ENCODE peak calls at places on chromosomes 13 and 19, in nine cellular contexts. U is lower lobe of right lung, X is stomach, G is ascending aorta, C is PC-9, V is psoas muscle, O is cardiac muscle cell, L is lung, Z is Caco-2. F is an unnamed sample.

GRCh38 chr13:26992951-26993490 is 178.6 kb downstream of the USP12 start:
- DNase-seq in G (no peak), V (no peak), L (no peak), X (no peak), O (no peak), Z (no peak), C (no peak), U (no peak), F (no peak)

GRCh38 chr19:39314016-39314728 is 6.5 kb downstream of the LRFN1 start:
- DNase-seq in C (no peak), X (no peak), O (no peak), U (no peak), L (no peak), Z (no peak), V (peak; percentile 46), G (no peak), F (no peak)

GRCh38 chr19:16355293-16356043 is 30.8 kb downstream of the KLF2 start:
- DNase-seq in U (peak; percentile 66), C (no peak), X (no peak), L (no peak), V (no peak), Z (no peak), G (no peak), O (peak; percentile 65), F (no peak)

GRCh38 chr13:33411312-33411711 is 125.8 kb upstream of the STARD13 start:
- DNase-seq in C (no peak), Z (no peak), G (no peak), O (no peak), L (no peak), U (no peak), V (no peak), X (no peak), F (no peak)

GRCh38 chr13:31896427-31896826 is 135.1 kb upstream of the FRY start:
- DNase-seq in O (peak; percentile 76), Z (no peak), G (no peak), V (peak; percentile 66), X (no peak), L (no peak), U (no peak), C (no peak), F (peak; percentile 36)

GRCh38 chr19:4057913-4058695 is 8.6 kb downstream of the ZBTB7A start:
- DNase-seq in L (peak; percentile 92), U (peak; percentile 92), Z (peak; percentile 63), X (peak; percentile 81), V (peak; percentile 97), G (peak; percentile 71), C (peak; percentile 85), O (peak; percentile 89), F (no peak)

GRCh38 chr13:98459171-98459681 is 117.7 kb downstream of the STK24 start:
- DNase-seq in G (no peak), L (no peak), O (no peak), V (no peak), Z (no peak), C (no peak), X (no peak), U (no peak), F (no peak)

GRCh38 chr13:31538067-31539042 is 201.0 kb upstream of the RXFP2 start:
- DNase-seq in V (no peak), O (peak; percentile 74), X (peak; percentile 29), C (peak; percentile 4), L (no peak), G (no peak), Z (peak; percentile 44), U (no peak), F (no peak)

GRCh38 chr19:16035601-16036297 is 40.5 kb upstream of the TPM4 start:
- DNase-seq in Z (no peak), G (no peak), X (no peak), C (no peak), L (no peak), V (no peak), U (peak; percentile 39), O (no peak), F (no peak)

GRCh38 chr19:56295531-56296455 is 18.8 kb downstream of the ZSCAN5A start:
- DNase-seq in V (no peak), L (no peak), U (no peak), G (no peak), Z (no peak), C (no peak), X (no peak), O (no peak), F (no peak)

GRCh38 chr19:15297416-15298224 is 34.7 kb downstream of the BRD4 start:
- DNase-seq in U (no peak), X (no peak), L (no peak), V (no peak), Z (peak; percentile 93), O (peak; percentile 57), G (no peak), C (no peak), F (no peak)

GRCh38 chr19:18298601-18299000 is 17.2 kb upstream of the JUND start:
- DNase-seq in G (no peak), Z (no peak), O (no peak), V (no peak), L (no peak), C (no peak), X (no peak), U (no peak), F (no peak)

GRCh38 chr13:20470136-20470535 is 55.5 kb downstream of the CRYL1 start:
- DNase-seq in G (no peak), C (no peak), U (no peak), L (no peak), V (no peak), O (no peak), Z (no peak), X (no peak), F (no peak)

GRCh38 chr13:29815336-29815735 is 35.1 kb downstream of the UBL3 start:
- DNase-seq in O (no peak), U (no peak), G (no peak), C (no peak), Z (no peak), X (no peak), L (no peak), V (no peak), F (no peak)

GRCh38 chr13:29810145-29810742 is 40.2 kb downstream of the UBL3 start:
- DNase-seq in O (peak; percentile 42), G (no peak), X (no peak), Z (no peak), C (no peak), V (no peak), U (no peak), L (no peak), F (no peak)

GRCh38 chr13:29808264-29808663 is 42.2 kb downstream of the UBL3 start:
- DNase-seq in L (no peak), Z (no peak), X (no peak), O (no peak), V (no peak), U (no peak), C (no peak), G (no peak), F (no peak)

GRCh38 chr13:29805994-29806748 is 44.2 kb downstream of the UBL3 start:
- DNase-seq in G (no peak), U (no peak), L (no peak), C (no peak), Z (no peak), O (no peak), V (no peak), X (no peak), F (no peak)

GRCh38 chr13:29810898-29811297 is 39.5 kb downstream of the UBL3 start:
- DNase-seq in C (no peak), X (no peak), L (no peak), Z (no peak), O (no peak), G (no peak), V (no peak), U (no peak), F (no peak)
- H3K4me3 ChIP-seq in C (no peak overlapping the region), X (no peak overlapping the region), L (no peak overlapping the region), Z (no peak overlapping the region), O (no peak overlapping the region), G (no peak overlapping the region), V (no peak overlapping the region), U (no peak overlapping the region), F (no peak overlapping the region)

GRCh38 chr19:13055213-13056051 is 47.2 kb downstream of the LYL1 start:
- DNase-seq in O (peak; percentile 98), Z (no peak), U (peak; percentile 73), X (peak; percentile 52), G (peak; percentile 50), V (peak; percentile 88), C (peak; percentile 66), L (peak; percentile 61), F (peak; percentile 82)

GRCh38 chr19:13053238-13053637 is 49.4 kb downstream of the LYL1 start:
- DNase-seq in C (no peak), V (no peak), U (no peak), G (no peak), X (no peak), O (peak; percentile 80), Z (no peak), L (no peak), F (no peak)

GRCh38 chr19:13054605-13055212 is 47.9 kb downstream of the LYL1 start:
- DNase-seq in V (no peak), G (no peak), O (no peak), X (no peak), L (no peak), C (no peak), Z (no peak), U (no peak), F (no peak)

GRCh38 chr19:13052447-13053232 is 50.0 kb downstream of the LYL1 start:
- DNase-seq in G (no peak), L (no peak), V (no peak), U (peak; percentile 34), Z (no peak), O (no peak), C (no peak), X (no peak), F (no peak)

GRCh38 chr19:13053761-13054604 is 48.7 kb downstream of the LYL1 start:
- DNase-seq in G (no peak), C (peak; percentile 93), Z (peak; percentile 29), V (peak; percentile 90), O (peak; percentile 99), U (peak; percentile 90), X (peak; percentile 89), L (peak; percentile 85), F (peak; percentile 91)
- TF ChIP-seq CTCF in G (no peak), C (no peak), Z (no peak), V (no peak), O (no peak), U (no peak), X (no peak), L (no peak), F (no peak)

GRCh38 chr19:1406496-1406817 is 929 bp upstream of the DAZAP1 start:
- DNase-seq in L (no peak), V (no peak), Z (no peak), X (no peak), C (peak; percentile 35), G (no peak), U (no peak), O (no peak), F (no peak)
- H3K4me3 ChIP-seq in L (no peak overlapping the region), V (peak overlapping the region; percentile 97), Z (peak overlapping the region; percentile 0), X (peak overlapping the region; percentile 52), C (peak overlapping the region; percentile 68), G (peak overlapping the region; percentile 41), U (peak overlapping the region; percentile 58), O (peak overlapping the region; percentile 39), F (peak overlapping the region; percentile 47)

DNA sequence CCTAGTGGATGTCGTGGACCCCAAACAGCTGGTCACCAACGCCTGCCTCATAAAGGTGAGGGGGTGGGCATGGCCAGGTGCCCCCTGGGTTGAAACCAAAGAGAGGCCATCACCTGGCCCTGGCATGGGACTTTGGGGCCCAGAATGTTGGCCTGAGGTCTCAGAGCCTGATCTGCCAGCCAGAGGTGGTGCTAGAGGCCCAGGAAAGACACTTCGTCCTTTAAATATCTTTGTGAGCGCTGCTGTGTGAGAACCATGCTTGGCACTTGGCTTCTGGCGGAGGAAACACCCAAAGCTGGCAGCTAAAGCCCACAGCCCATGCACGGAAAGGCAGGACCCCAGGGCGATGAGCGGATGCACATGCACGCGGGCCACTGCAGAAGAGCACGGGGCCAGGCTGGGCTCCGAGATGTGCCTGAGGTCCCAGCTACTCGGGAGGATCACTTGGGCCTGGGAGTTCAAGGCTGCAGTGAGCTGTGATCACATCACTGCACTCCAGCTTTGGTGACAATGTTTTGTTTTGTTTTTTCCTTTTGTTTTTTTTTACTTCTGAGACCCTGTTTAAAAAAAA is 4.3 kb upstream of the ADM5 start:
- DNase-seq in L (no peak), V (no peak), O (no peak), Z (no peak), U (no peak), C (no peak), X (no peak), G (no peak), F (no peak)
- TF ChIP-seq CTCF in L (no peak), V (no peak), O (no peak), Z (no peak), U (no peak), C (no peak), X (no peak), G (no peak), F (no peak)

F was measured in astrocyte of the cerebellum.